ENCODE peak calls at places on chromosomes 1 and 21, in four cellular contexts. V, A, Y and S are unnamed samples.

GRCh38 chr1:42877380-42877779 is 31.0 kb downstream of the ZNF691 start:
- DNase-seq in V (no peak), A (no peak), Y (no peak), S (no peak)

GRCh38 chr1:77282187-77282865 is 507 bp downstream of the AK5 start:
- DNase-seq in V (peak), A (no peak), Y (peak), S (no peak)

GRCh38 chr21:41656946-41657525 is 109.8 kb downstream of the RIPK4 start:
- DNase-seq in V (no peak), A (no peak), Y (no peak), S (no peak)

GRCh38 chr21:45466330-45467220 is 61.6 kb downstream of the COL18A1 start:
- DNase-seq in V (no peak), A (no peak), Y (no peak), S (no peak)

GRCh38 chr1:18481190-18481920 is 625 bp downstream of the KLHDC7A start:
- DNase-seq in V (no peak), A (no peak), Y (no peak), S (no peak)

GRCh38 chr1:145982010-145982723 is 14.2 kb downstream of the TXNIP start:
- DNase-seq in V (no peak), A (no peak), Y (no peak), S (no peak)

GRCh38 chr21:26788783-26789182 is 56.4 kb downstream of the ADAMTS1 start:
- DNase-seq in V (peak), A (no peak), Y (no peak), S (no peak)

GRCh38 chr1:228361314-228362140 is 45.1 kb downstream of the TRIM11 start:
- DNase-seq in V (no peak), A (no peak), Y (no peak), S (no peak)

GRCh38 chr1:196029410-196029809 is 578.8 kb downstream of the KCNT2 start:
- DNase-seq in V (no peak), A (no peak), Y (no peak), S (no peak)

GRCh38 chr1:114458208-114458777 is 52.7 kb downstream of the TRIM33 start:
- DNase-seq in V (peak), A (no peak), Y (no peak), S (no peak)

GRCh38 chr1:202615501-202616354 is 94.5 kb downstream of the SYT2 start:
- DNase-seq in V (peak), A (no peak), Y (no peak), S (no peak)

GRCh38 chr1:38029725-38030511 is 16.7 kb downstream of the POU3F1 start:
- DNase-seq in V (peak), A (peak), Y (peak), S (no peak)

GRCh38 chr21:26148071-26148470 is 22.5 kb downstream of the APP start:
- DNase-seq in V (no peak), A (no peak), Y (no peak), S (no peak)

GRCh38 chr1:116956378-116956777 is 45.2 kb upstream of the CD101 start:
- DNase-seq in V (no peak), A (no peak), Y (no peak), S (no peak)

GRCh38 chr1:58466618-58467241 is 79.8 kb downstream of the OMA1 start:
- DNase-seq in V (no peak), A (no peak), Y (no peak), S (no peak)

GRCh38 chr1:6544831-6545230 is 9.5 kb downstream of the NOL9 start:
- DNase-seq in V (peak), A (no peak), Y (no peak), S (no peak)

GRCh38 chr1:211951856-211952255 is 83.5 kb downstream of the INTS7 start:
- DNase-seq in V (peak), A (no peak), Y (no peak), S (no peak)

GRCh38 chr21:20902511-20902910 is 95.7 kb upstream of the NCAM2 start:
- DNase-seq in V (no peak), A (no peak), Y (no peak), S (no peak)

GRCh38 chr1:214123061-214123784 is 135.4 kb downstream of the PROX1 start:
- DNase-seq in V (peak), A (no peak), Y (no peak), S (no peak)

GRCh38 chr1:150931773-150932172 is 5.6 kb downstream of the SETDB1 start:
- DNase-seq in V (peak), A (no peak), Y (no peak), S (no peak)

GRCh38 chr1:64515427-64515826 is 45.5 kb downstream of the CACHD1 start:
- DNase-seq in V (peak), A (no peak), Y (no peak), S (no peak)

GRCh38 chr1:58548381-58548780 is 1.9 kb upstream of the OMA1 start:
- DNase-seq in V (no peak), A (no peak), Y (no peak), S (no peak)

GRCh38 chr1:94731891-94732290 is 88.3 kb upstream of the SLC44A3 start:
- DNase-seq in V (no peak), A (no peak), Y (no peak), S (no peak)

GRCh38 chr1:91883470-91883869 is 2.5 kb downstream of the TGFBR3 start:
- DNase-seq in V (peak), A (no peak), Y (peak), S (no peak)

GRCh38 chr1:11013160-11013531 is 692 bp downstream of the TARDBP start:
- DNase-seq in V (peak), A (no peak), Y (no peak), S (no peak)

GRCh38 chr1:63772201-63772600 is 1.6 kb upstream of the ROR1 start:
- DNase-seq in V (no peak), A (no peak), Y (no peak), S (no peak)

GRCh38 chr1:89998306-89998705 is 3.4 kb downstream of the ZNF326 start:
- DNase-seq in V (peak), A (no peak), Y (no peak), S (no peak)

GRCh38 chr1:10856253-10856683 is 59.8 kb upstream of the CASZ1 start:
- DNase-seq in V (no peak), A (no peak), Y (no peak), S (no peak)